ENCODE peak calls at places on chromosomes 5 and 9, in five cellular contexts. E, V, U, S and B are unnamed samples.

GRCh38 chr9:99851028-99851822 is 29.5 kb downstream of the NR4A3 start:
- DNase-seq in E (peak), V (no peak), U (peak), S (no peak), B (peak)

GRCh38 chr9:123470121-123470851 is 114.3 kb downstream of the CRB2 start:
- DNase-seq in E (no peak), V (no peak), U (no peak), S (no peak), B (no peak)

GRCh38 chr5:159702301-159702700 is 214.0 kb upstream of the ADRA1B start:
- DNase-seq in E (no peak), V (no peak), U (no peak), S (no peak), B (no peak)

GRCh38 chr5:66209794-66210193 is 65.7 kb downstream of the SREK1 start:
- DNase-seq in E (no peak), V (no peak), U (no peak), S (no peak), B (no peak)

GRCh38 chr9:125739442-125739841 is 7.7 kb upstream of the PBX3 start:
- DNase-seq in E (no peak), V (no peak), U (no peak), S (no peak), B (no peak)

GRCh38 chr5:45642370-45642769 is 53.8 kb downstream of the HCN1 start:
- DNase-seq in E (no peak), V (no peak), U (no peak), S (no peak), B (no peak)

GRCh38 chr5:23269981-23270380 is 237.4 kb upstream of the PRDM9 start:
- DNase-seq in E (no peak), V (no peak), U (no peak), S (no peak), B (no peak)

GRCh38 chr5:310941-311434 is 10.5 kb upstream of the AHRR start:
- DNase-seq in E (no peak), V (no peak), U (no peak), S (no peak), B (no peak)

GRCh38 chr9:96293481-96293880 is 8.5 kb downstream of the HSD17B3 start:
- DNase-seq in E (peak), V (no peak), U (no peak), S (no peak), B (no peak)

GRCh38 chr5:111754190-111754589 is 2.8 kb downstream of the NREP start:
- DNase-seq in E (no peak), V (no peak), U (no peak), S (no peak), B (no peak)

GRCh38 chr5:52007230-52007858 is 624.1 kb downstream of the ISL1 start:
- DNase-seq in E (peak), V (no peak), U (peak), S (peak), B (peak)

GRCh38 chr5:149759563-149759962 is 29.5 kb downstream of the PPARGC1B start:
- DNase-seq in E (no peak), V (no peak), U (no peak), S (no peak), B (no peak)

GRCh38 chr5:59380350-59380951 is 513.1 kb downstream of the PDE4D start:
- DNase-seq in E (peak), V (no peak), U (peak), S (peak), B (peak)

GRCh38 chr9:122184551-122184950 is 24.8 kb downstream of the MORN5 start:
- DNase-seq in E (no peak), V (no peak), U (no peak), S (no peak), B (no peak)

GRCh38 chr9:108813951-108814601 is 41.7 kb downstream of the ACTL7B start:
- DNase-seq in E (peak), V (no peak), U (no peak), S (no peak), B (no peak)

GRCh38 chr5:19497229-19497815 is 490.7 kb downstream of the CDH18 start:
- DNase-seq in E (no peak), V (no peak), U (no peak), S (no peak), B (no peak)

GRCh38 chr5:121088341-121088740 is 624.2 kb downstream of the PRR16 start:
- DNase-seq in E (no peak), V (no peak), U (no peak), S (no peak), B (no peak)

GRCh38 chr5:106454651-106455415 is 1215.9 kb downstream of the EFNA5 start:
- DNase-seq in E (peak), V (no peak), U (peak), S (no peak), B (no peak)

GRCh38 chr9:87337335-87338074 is 160.2 kb upstream of the DAPK1 start:
- DNase-seq in E (peak), V (no peak), U (no peak), S (no peak), B (no peak)

GRCh38 chr5:151254533-151254932 is 1.5 kb downstream of the GM2A start:
- DNase-seq in E (no peak), V (no peak), U (no peak), S (no peak), B (no peak)

GRCh38 chr9:97512966-97513560 is 11.6 kb downstream of the TMOD1 start:
- DNase-seq in E (no peak), V (no peak), U (peak), S (no peak), B (no peak)

GRCh38 chr9:121299467-121300282 is 31.7 kb downstream of the GSN start:
- DNase-seq in E (no peak), V (no peak), U (no peak), S (no peak), B (peak)

GRCh38 chr5:75156585-75156984 is 80.1 kb downstream of the ANKRD31 start:
- DNase-seq in E (peak), V (no peak), U (no peak), S (no peak), B (no peak)

GRCh38 chr9:72477862-72478564 is 43.4 kb upstream of the TMC1 start:
- DNase-seq in E (peak), V (no peak), U (peak), S (no peak), B (peak)

GRCh38 chr5:14109041-14109747 is 33.9 kb upstream of the TRIO start:
- DNase-seq in E (peak), V (no peak), U (peak), S (no peak), B (peak)

GRCh38 chr9:90251311-90251710 is 391.3 kb downstream of the DIRAS2 start:
- DNase-seq in E (no peak), V (no peak), U (no peak), S (no peak), B (no peak)

GRCh38 chr9:127833555-127833954 is 20.9 kb downstream of the ENG start:
- DNase-seq in E (no peak), V (no peak), U (no peak), S (peak), B (no peak)

GRCh38 chr9:77673912-77674791 is 26.0 kb upstream of the GNA14 start:
- DNase-seq in E (no peak), V (no peak), U (no peak), S (no peak), B (no peak)

GRCh38 chr5:152688561-152689274 is 283.6 kb upstream of the NMUR2 start:
- DNase-seq in E (peak), V (peak), U (no peak), S (peak), B (no peak)